ENCODE peak calls at places on chromosomes 3 and 15, in ten cellular contexts. F, H, P, J, Q, V, U, K, X and D are unnamed samples.

GRCh38 chr15:62165029-62165792 is at the start of gene C2CD4B:
- DNase-seq in V (peak), P (no peak), J (peak), Q (peak), F (peak), U (no peak), X (no peak), H (peak), K (peak), D (no peak)

GRCh38 chr3:110378481-110378880 is 693.1 kb upstream of the NECTIN3 start:
- DNase-seq in V (no peak), P (no peak), U (no peak), X (no peak), F (no peak), J (no peak), Q (no peak), K (no peak), H (no peak), D (no peak)

GRCh38 chr3:27718459-27718858 is 3.7 kb downstream of the EOMES start:
- DNase-seq in U (no peak), K (no peak), X (no peak), Q (no peak), J (no peak), P (no peak), V (no peak), F (no peak), H (no peak), D (no peak)

GRCh38 chr3:169171739-169172138 is 491.8 kb downstream of the MECOM start:
- DNase-seq in F (no peak), Q (no peak), K (no peak), V (no peak), J (no peak), U (no peak), H (no peak), P (no peak), X (no peak), D (no peak)

GRCh38 chr15:67067161-67067853 is 1.9 kb downstream of the SMAD3 start:
- DNase-seq in P (no peak), F (no peak), V (no peak), J (peak), U (no peak), H (peak), Q (peak), X (no peak), K (no peak), D (no peak)

GRCh38 chr15:57784081-57784488 is 77.6 kb downstream of the POLR2M start:
- DNase-seq in V (no peak), K (no peak), J (no peak), P (no peak), Q (no peak), U (no peak), H (peak), F (peak), X (no peak), D (peak)

GRCh38 chr15:59283717-59284336 is 77.2 kb downstream of the LDHAL6B start:
- DNase-seq in V (peak), F (no peak), Q (no peak), H (no peak), J (peak), U (peak), P (no peak), K (peak), X (no peak), D (no peak)

GRCh38 chr3:55718475-55718874 is 231.4 kb upstream of the WNT5A start:
- DNase-seq in K (no peak), Q (no peak), U (no peak), F (no peak), P (no peak), V (no peak), J (no peak), X (no peak), H (peak), D (no peak)

GRCh38 chr15:38145671-38146111 is 106.9 kb upstream of the SPRED1 start:
- DNase-seq in H (no peak), P (no peak), K (no peak), J (no peak), U (no peak), F (no peak), Q (no peak), V (no peak), X (no peak), D (no peak)

GRCh38 chr3:115986555-115987207 is 363.4 kb downstream of the GAP43 start:
- DNase-seq in P (no peak), Q (no peak), V (no peak), F (no peak), X (no peak), J (no peak), H (no peak), U (peak), K (peak), D (no peak)

GRCh38 chr15:29324746-29325145 is 55.1 kb upstream of the NSMCE3 start:
- DNase-seq in J (no peak), H (no peak), X (no peak), F (no peak), P (no peak), V (no peak), K (no peak), Q (no peak), U (no peak), D (no peak)

GRCh38 chr3:187931770-187932278 is 186.6 kb upstream of the BCL6 start:
- DNase-seq in F (no peak), V (no peak), K (no peak), H (no peak), X (no peak), U (no peak), Q (no peak), J (no peak), P (no peak), D (no peak)

GRCh38 chr15:37586976-37587375 is 347.5 kb upstream of the TMCO5A start:
- DNase-seq in U (no peak), H (no peak), Q (no peak), F (no peak), P (no peak), X (no peak), V (no peak), K (no peak), J (no peak), D (no peak)

GRCh38 chr3:50337175-50337861 is 3.3 kb downstream of the RASSF1 start:
- DNase-seq in U (peak), H (peak), Q (peak), V (peak), F (peak), P (peak), J (peak), X (peak), K (peak), D (peak)

GRCh38 chr3:50331364-50331907 is 3.4 kb upstream of the TUSC2 start:
- DNase-seq in U (no peak), F (peak), X (no peak), J (no peak), K (no peak), P (no peak), H (no peak), V (no peak), Q (peak), D (no peak)

GRCh38 chr3:50336452-50337174 is 4.0 kb downstream of the RASSF1 start:
- DNase-seq in X (no peak), Q (no peak), U (no peak), V (no peak), K (peak), J (no peak), H (no peak), P (no peak), F (no peak), D (no peak)

GRCh38 chr3:50334339-50335075 is 6.1 kb downstream of the RASSF1 start:
- DNase-seq in X (no peak), U (no peak), K (no peak), V (no peak), P (no peak), F (no peak), Q (no peak), H (no peak), J (no peak), D (no peak)

DNA sequence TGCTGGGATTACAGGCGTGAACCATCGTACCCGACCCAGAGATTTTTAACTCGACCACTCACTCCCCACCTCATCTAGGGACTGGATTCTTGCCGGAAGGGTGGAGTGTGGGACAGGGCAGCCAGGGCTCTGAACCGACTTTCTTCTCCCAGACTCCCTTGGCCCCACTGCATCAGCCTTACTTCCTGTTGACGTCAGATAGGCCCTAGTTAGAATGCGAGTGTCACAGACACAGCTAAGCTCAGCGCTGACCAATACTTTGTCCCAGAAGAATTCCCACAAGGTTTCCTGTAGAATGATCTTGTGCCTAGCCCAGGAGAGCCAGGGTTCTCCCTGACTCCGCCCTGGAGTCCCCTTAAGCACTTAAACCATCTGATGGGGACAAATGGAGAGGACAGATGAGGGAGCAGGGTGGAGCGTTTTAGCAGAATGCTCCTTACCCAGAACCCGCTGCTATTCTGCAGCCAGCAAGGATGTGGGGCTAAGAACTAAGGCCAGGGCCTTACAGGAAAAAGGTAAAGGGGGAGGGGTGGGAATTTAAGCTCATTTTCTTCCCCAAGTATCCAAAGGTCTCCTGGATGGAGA is 5.8 kb upstream of the TUSC2 start:
- DNase-seq in X (peak), K (no peak), U (no peak), P (no peak), H (no peak), F (peak), V (no peak), J (no peak), Q (peak), D (peak)
- TF ChIP-seq POLR2A in X (peak), K (no peak), U (no peak), P (no peak), H (no peak), F (no peak), V (no peak), J (no peak), Q (peak), D (no peak)

DNA sequence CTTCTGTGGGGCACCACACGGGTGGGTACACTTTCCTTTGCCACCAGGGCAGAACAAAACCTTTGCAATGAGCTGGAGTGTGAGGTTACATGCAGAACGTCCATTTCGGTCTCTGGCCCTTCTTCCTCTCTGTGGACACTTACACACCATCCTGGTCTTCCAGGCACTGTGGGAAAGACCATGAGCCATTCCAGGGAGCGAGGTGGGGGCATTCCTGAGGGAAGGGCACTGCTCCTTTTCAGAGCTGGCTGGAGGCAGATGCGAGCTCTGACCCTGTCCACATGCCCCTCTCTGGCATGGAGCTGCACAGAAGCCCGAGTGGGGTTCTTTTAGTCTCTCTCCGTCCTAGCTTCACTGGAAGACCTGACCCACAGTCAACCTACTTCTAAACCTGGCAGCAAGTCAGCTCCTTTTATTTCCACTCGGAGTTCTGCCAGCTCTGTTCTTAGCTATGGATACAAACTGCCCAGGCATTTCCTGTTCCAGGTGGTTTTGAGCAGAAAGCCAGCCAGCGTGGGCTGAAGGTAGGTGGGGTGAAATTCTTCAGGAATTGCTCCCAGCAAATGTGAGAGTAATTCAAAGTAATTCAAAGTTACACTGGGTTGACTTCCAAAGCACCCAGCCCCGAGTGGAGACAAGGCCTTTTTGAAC is 281.4 kb downstream of the ADAMTS17 start:
- DNase-seq in Q (peak), X (peak), K (no peak), U (no peak), F (no peak), H (peak), P (no peak), J (no peak), V (peak), D (peak)
- TF ChIP-seq POLR2A in Q (no peak), X (no peak), K (no peak), U (no peak), F (no peak), H (no peak), P (no peak), J (no peak), V (no peak), D (no peak)

DNA sequence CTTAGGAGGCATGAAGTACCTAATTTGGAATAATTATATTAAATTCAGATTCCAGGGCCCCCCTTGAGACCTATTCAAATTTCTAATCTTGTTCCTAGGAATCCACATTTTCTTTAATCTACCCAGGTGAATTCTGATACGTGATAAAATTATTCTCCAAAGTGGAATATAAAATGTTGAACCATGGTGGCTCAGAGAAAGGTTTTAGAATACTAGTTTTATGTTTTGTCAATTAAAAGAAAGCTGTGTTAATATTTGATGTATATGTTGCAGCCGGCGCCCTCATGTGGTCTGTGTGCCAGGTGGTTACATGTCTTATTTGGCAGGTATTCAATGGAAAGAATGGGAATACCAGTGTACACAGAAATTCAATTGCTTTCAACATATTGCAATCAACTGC is 321.8 kb downstream of the FEZF2 start:
- DNase-seq in P (no peak), K (no peak), H (peak), U (peak), Q (no peak), X (no peak), F (no peak), V (peak), J (peak), D (no peak)
- TF ChIP-seq POLR2A in P (no peak), K (no peak), H (no peak), U (no peak), Q (no peak), X (no peak), F (no peak), V (no peak), J (no peak), D (no peak)

GRCh38 chr3:32120480-32120879 is 14.1 kb downstream of the GPD1L start:
- DNase-seq in J (no peak), H (no peak), Q (no peak), F (no peak), U (no peak), K (no peak), P (no peak), V (no peak), X (no peak), D (no peak)

GRCh38 chr3:32118215-32118614 is 11.8 kb downstream of the GPD1L start:
- DNase-seq in V (no peak), F (no peak), P (no peak), Q (no peak), H (no peak), J (no peak), K (no peak), X (no peak), U (no peak), D (no peak)

GRCh38 chr3:32113981-32114566 is 7.7 kb downstream of the GPD1L start:
- DNase-seq in K (no peak), F (no peak), U (no peak), V (no peak), J (no peak), Q (no peak), H (no peak), X (no peak), P (no peak), D (no peak)

GRCh38 chr3:32113566-32113965 is 7.1 kb downstream of the GPD1L start:
- DNase-seq in H (no peak), Q (no peak), U (no peak), P (no peak), J (no peak), F (no peak), K (no peak), V (no peak), X (no peak), D (no peak)

DNA sequence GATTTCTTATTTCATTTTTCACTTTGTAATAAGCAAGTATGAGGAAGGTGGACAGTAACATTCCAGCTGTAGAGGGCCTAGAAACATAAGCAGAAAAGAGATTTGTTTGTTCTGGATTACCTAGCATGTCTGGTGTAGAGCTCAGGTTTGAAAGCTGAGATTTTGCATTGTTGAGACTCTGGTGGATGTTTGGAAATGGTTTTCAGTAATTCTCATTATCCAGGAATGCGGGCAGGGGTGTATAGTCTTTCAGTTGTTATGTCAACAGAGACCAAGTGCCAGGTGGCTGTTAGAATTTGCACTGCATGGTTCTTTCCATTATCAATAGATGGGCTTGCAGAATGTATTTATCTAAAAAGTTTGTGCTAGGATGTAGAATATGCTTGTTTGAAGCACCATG is 10.9 kb downstream of the GPD1L start:
- DNase-seq in P (no peak), K (no peak), Q (no peak), V (no peak), U (no peak), X (no peak), H (no peak), F (no peak), J (no peak), D (no peak)
- TF ChIP-seq POLR2A in P (no peak), K (no peak), Q (no peak), V (no peak), U (no peak), X (no peak), H (no peak), F (no peak), J (no peak), D (no peak)

GRCh38 chr15:44568338-44568737 is 31.4 kb downstream of the EIF3J start:
- DNase-seq in U (no peak), Q (no peak), H (no peak), F (no peak), P (no peak), X (no peak), V (no peak), K (no peak), J (no peak), D (no peak)

GRCh38 chr15:44566176-44566575 is 29.2 kb downstream of the EIF3J start:
- DNase-seq in P (no peak), J (no peak), F (no peak), U (no peak), X (no peak), Q (no peak), K (no peak), V (no peak), H (no peak), D (no peak)

GRCh38 chr15:44569316-44569715 is 32.4 kb downstream of the EIF3J start:
- DNase-seq in U (no peak), F (no peak), K (no peak), V (no peak), H (no peak), P (no peak), J (no peak), X (no peak), Q (no peak), D (no peak)

GRCh38 chr15:44565387-44566169 is 28.6 kb downstream of the EIF3J start:
- DNase-seq in K (no peak), V (no peak), U (no peak), P (no peak), J (no peak), Q (no peak), H (no peak), F (no peak), X (no peak), D (no peak)
- TF ChIP-seq POLR2A in K (no peak), V (no peak), U (no peak), P (no peak), J (no peak), Q (no peak), H (no peak), F (no peak), X (no peak), D (no peak)

DNA sequence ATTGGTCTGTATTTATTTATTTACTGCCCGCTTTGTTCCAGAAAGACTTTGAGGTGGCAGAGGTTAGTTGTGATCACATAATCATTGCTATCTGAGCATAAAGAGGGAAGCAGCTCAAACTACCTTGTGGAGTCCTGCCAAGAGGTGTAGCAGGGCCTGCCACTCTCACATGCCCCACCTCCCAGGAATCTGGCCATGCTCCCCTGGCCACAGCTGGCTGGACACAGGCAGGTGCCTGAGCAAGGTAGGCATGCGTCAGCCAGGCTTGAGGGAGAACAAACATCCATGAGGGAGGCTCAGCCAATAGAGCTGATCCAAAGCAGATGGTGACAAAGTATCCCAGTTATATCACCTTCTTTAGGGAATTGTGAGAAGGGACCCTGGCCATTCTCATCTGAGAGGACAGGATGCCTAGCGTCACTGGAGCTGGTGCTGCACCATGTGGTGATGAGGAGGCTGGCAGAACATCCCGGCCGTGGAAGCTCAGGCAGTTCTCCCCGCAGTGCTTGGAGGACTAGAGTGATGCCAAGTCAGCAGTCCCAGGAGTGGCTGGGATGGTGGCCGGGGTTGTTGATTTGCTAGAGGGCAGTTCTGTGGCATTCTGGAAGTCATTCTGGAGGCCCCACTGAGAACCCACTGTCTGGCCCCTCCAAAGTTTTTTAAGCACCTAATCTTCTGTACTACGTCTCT is 6.8 kb upstream of the POLG start:
- DNase-seq in V (no peak), K (no peak), H (peak), F (no peak), J (no peak), X (no peak), Q (no peak), U (no peak), P (no peak), D (no peak)
- TF ChIP-seq POLR2A in V (no peak), K (no peak), H (no peak), F (no peak), J (no peak), X (no peak), Q (no peak), U (no peak), P (no peak), D (no peak)

DNA sequence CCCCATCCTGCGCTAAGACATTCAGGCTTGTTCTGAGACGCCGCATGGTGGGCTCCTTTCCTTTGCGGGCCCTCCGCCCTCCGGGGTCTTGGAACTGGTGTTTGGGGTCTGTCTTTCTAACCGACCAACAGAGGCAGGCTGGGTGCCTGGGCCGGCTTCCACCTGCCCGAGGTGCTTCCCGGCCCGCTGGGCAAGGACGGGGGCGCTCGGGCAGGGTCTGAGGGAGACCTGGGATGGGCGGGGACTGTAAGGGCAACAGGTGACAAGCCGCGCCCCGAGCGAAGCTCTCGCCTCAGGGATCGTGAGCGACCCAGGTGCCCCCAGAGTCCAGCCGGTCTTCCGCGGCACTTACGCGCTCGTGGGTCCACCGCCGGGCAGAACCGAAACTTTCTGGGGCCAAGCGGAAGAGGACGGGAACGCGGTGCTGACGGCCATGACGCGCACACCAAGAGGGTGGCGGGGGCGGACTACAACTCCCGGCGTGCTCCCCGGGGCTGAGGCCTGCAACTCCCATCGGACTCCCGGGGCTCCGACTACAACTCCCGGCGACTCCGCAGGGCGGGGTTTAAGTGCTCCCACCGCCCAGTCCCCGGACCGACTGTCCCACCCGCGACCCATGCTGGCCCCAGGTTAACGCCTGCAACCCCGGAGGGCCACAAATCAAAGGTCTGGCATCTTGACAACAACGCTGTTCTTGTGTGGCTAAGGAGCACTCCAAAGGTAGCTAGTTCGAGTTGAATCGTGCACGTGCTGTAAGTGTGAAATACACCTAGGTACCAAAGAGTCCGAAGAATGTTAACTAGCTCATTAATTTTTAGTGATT is at the start of gene FYCO1:
- DNase-seq in F (peak), J (peak), V (peak), P (peak), H (peak), U (peak), X (peak), Q (peak), K (peak), D (peak)
- TF ChIP-seq POLR2A in F (no peak), J (peak), V (peak), P (peak), H (peak), U (no peak), X (peak), Q (peak), K (peak), D (no peak)